ENCODE peak calls at places on chromosome 7, in eight cellular contexts. X is epithelial cell of proximal tubule, L is HL-60, Y is A549, R is astrocyte of the spinal cord, N is IMR-90, S is body of pancreas, Z is SJSA1. C is an unnamed sample.
A peak's percentile ranks its signal among the peaks of the same experiment; 100 is the strongest.

GRCh38 chr7:82803411-82803810 is 359.3 kb downstream of the PCLO start:
- DNase-seq in N (peak; percentile 9), R (no peak), Z (no peak), S (no peak), Y (no peak), L (no peak), X (no peak), C (peak; percentile 69)

GRCh38 chr7:95593343-95593742 is 3.0 kb downstream of the PDK4 start:
- DNase-seq in S (no peak), L (no peak), Z (no peak), R (no peak), Y (no peak), N (no peak), X (no peak), C (no peak)

GRCh38 chr7:149856-150636 is 42.3 kb upstream of the FAM20C start:
- DNase-seq in Y (no peak), Z (no peak), R (no peak), N (no peak), S (peak; percentile 47), L (peak; percentile 66), X (no peak), C (peak; percentile 52)

GRCh38 chr7:157851501-157852067 is 514.8 kb downstream of the DNAJB6 start:
- DNase-seq in S (peak; percentile 49), N (no peak), L (no peak), Y (no peak), Z (no peak), R (no peak), X (no peak), C (no peak)

GRCh38 chr7:131931368-131931767 is 374.9 kb upstream of the PODXL start:
- DNase-seq in X (peak; percentile 58), Z (peak; percentile 26), S (no peak), N (peak; percentile 1), Y (no peak), R (peak; percentile 17), L (no peak), C (peak; percentile 10)

GRCh38 chr7:26083113-26083512 is 68.9 kb upstream of the NFE2L3 start:
- DNase-seq in R (no peak), Y (no peak), N (no peak), L (no peak), S (no peak), X (no peak), Z (no peak), C (no peak)

GRCh38 chr7:43944286-43944685 is 18.1 kb downstream of the UBE2D4 start:
- DNase-seq in N (no peak), Y (no peak), L (no peak), X (no peak), S (no peak), Z (no peak), R (no peak), C (no peak)

GRCh38 chr7:116242759-116243158 is 32.4 kb downstream of the TES start:
- DNase-seq in Z (no peak), R (no peak), L (no peak), S (no peak), X (no peak), Y (no peak), N (peak; percentile 53), C (peak; percentile 55)

GRCh38 chr7:46209611-46210170 is 288.6 kb upstream of the IGFBP3 start:
- DNase-seq in Z (no peak), Y (no peak), S (no peak), X (no peak), R (no peak), N (no peak), L (no peak), C (no peak)

GRCh38 chr7:289209-289755 is 688 bp upstream of the FOXL3 start:
- DNase-seq in S (no peak), X (no peak), Y (no peak), R (no peak), N (no peak), Z (no peak), L (no peak), C (no peak)

GRCh38 chr7:43281268-43281667 is 168.8 kb downstream of the HECW1 start:
- DNase-seq in Z (no peak), R (no peak), S (no peak), X (no peak), L (no peak), Y (no peak), N (no peak), C (no peak)

GRCh38 chr7:131400833-131401593 is 73.3 kb downstream of the MKLN1 start:
- DNase-seq in X (no peak), Z (no peak), Y (no peak), L (no peak), N (peak; percentile 23), S (no peak), R (no peak), C (no peak)

GRCh38 chr7:98955992-98956391 is 77.7 kb downstream of the TRRAP start:
- DNase-seq in X (no peak), S (no peak), Y (no peak), Z (no peak), R (no peak), N (no peak), L (no peak), C (no peak)

GRCh38 chr7:24052572-24053223 is 231.3 kb upstream of the NPY start:
- DNase-seq in Y (no peak), X (no peak), R (peak; percentile 79), N (peak; percentile 20), L (no peak), Z (no peak), S (no peak), C (peak; percentile 36)

GRCh38 chr7:95577137-95577536 is 19.2 kb downstream of the PDK4 start:
- DNase-seq in N (no peak), X (peak; percentile 74), Y (peak; percentile 6), Z (no peak), R (no peak), L (no peak), S (no peak), C (no peak)

GRCh38 chr7:73983437-73984164 is 44.4 kb upstream of the ELN start:
- DNase-seq in Z (no peak), S (peak; percentile 17), R (no peak), L (no peak), Y (no peak), N (no peak), X (no peak), C (peak; percentile 61)

GRCh38 chr7:155214328-155214986 is 83.2 kb upstream of the INSIG1 start:
- DNase-seq in X (no peak), S (peak; percentile 60), N (no peak), Z (no peak), Y (no peak), R (no peak), L (no peak), C (peak; percentile 23)

GRCh38 chr7:121313793-121314676 is 14.8 kb upstream of the WNT16 start:
- DNase-seq in R (peak; percentile 50), S (no peak), Y (no peak), N (no peak), Z (peak; percentile 57), L (no peak), X (peak; percentile 48), C (no peak)

GRCh38 chr7:142807855-142808460 is 37.2 kb downstream of the PRSS2 start:
- DNase-seq in R (peak; percentile 45), Y (no peak), Z (no peak), S (no peak), L (no peak), N (peak; percentile 15), X (no peak), C (no peak)

GRCh38 chr7:55134786-55135185 is 116.0 kb downstream of the EGFR start:
- DNase-seq in Z (no peak), X (no peak), L (no peak), Y (no peak), S (no peak), R (no peak), N (peak; percentile 34), C (no peak)

GRCh38 chr7:112080441-112080840 is 125.8 kb downstream of the DOCK4 start:
- DNase-seq in Z (no peak), R (peak; percentile 82), L (peak; percentile 83), Y (peak; percentile 40), X (peak; percentile 97), N (peak; percentile 96), S (no peak), C (peak; percentile 93)

GRCh38 chr7:107045980-107046379 is 1.5 kb downstream of the PRKAR2B start:
- DNase-seq in Y (no peak), R (peak; percentile 46), X (no peak), Z (no peak), L (no peak), N (peak; percentile 61), S (no peak), C (peak; percentile 62)
- H3K4me3 ChIP-seq in Y (no peak overlapping the region), R (no peak overlapping the region), X (no peak overlapping the region), Z (no peak overlapping the region), L (no peak overlapping the region), N (peak overlapping the region; percentile 5), S (no peak overlapping the region), C (peak overlapping the region; percentile 76)

DNA sequence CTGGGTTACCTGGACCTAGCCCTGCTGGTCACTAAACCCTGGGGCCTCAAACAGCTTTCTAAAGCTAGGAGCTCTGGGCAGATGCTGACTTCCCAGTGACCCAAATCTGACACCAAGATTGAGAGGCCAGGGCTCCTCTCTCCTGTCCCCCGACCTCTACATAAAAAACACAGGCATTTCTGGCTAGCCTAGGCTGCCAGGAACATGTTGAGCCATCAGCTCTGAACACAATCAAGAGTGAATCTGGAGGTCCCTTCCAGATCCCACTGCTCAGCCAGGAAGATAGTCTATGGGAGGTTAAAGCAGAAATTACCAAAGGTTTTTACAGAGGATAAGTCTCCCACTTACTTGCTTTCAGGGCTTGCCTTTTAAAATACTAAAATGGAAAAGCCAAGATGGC is 22.1 kb upstream of the PDE1C start:
- DNase-seq in S (no peak), N (no peak), L (no peak), Z (no peak), Y (no peak), X (no peak), R (no peak), C (no peak)
- H3K4me3 ChIP-seq in S (no peak overlapping the region), N (no peak overlapping the region), L (no peak overlapping the region), Z (no peak overlapping the region), Y (no peak overlapping the region), X (no peak overlapping the region), R (no peak overlapping the region), C (no peak overlapping the region)

DNA sequence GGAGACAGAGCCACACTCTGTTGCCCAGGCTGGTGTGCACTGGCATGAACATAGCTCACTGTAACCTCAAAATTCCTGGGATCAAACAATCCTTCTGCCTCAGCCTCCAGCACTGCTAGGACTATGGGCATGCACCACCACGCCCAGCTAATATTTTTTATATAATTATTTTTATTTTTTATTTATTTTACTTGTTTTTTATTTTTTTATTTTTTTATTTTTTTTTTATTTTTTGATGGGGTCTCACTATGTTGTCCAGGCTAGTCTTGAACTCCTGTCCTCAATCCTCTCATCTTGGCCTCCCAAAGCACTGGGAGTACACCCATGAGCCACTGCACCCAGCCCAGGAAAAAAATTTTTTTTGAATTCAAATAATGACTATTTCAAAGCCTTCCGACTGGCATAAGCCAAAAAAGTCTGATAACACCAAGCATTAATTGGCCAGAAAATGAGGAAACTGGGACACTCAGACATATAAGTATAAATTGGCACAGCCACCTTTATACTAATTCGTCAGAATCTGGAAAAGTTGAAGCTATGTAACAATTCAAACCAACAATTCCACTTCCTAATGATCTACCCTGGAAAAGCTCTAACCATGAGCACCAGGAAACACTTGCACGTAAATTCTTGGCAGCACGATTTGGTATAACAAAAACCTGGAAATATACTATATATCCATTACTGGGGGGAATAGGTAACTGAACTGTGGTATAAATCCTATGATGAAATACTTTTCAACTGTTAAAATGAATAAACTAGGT is 6.3 kb downstream of the ZC3HAV1 start:
- DNase-seq in X (no peak), R (no peak), S (no peak), Z (no peak), Y (no peak), L (no peak), N (no peak), C (no peak)
- H3K4me3 ChIP-seq in X (no peak overlapping the region), R (no peak overlapping the region), S (no peak overlapping the region), Z (no peak overlapping the region), Y (no peak overlapping the region), L (peak overlapping the region; percentile 92), N (no peak overlapping the region), C (no peak overlapping the region)

GRCh38 chr7:28955356-28955722 is 2.8 kb downstream of the TRIL start:
- DNase-seq in N (no peak), L (no peak), Y (no peak), S (no peak), Z (no peak), R (no peak), X (no peak), C (no peak)
- H3K4me3 ChIP-seq in N (no peak overlapping the region), L (no peak overlapping the region), Y (peak overlapping the region; percentile 47), S (no peak overlapping the region), Z (no peak overlapping the region), R (no peak overlapping the region), X (peak overlapping the region; percentile 54), C (no peak overlapping the region)

C was measured in foreskin fibroblast.